ENCODE peak calls at places on chromosomes 16 and 17, in five cellular contexts. One of them, this sample, is unnamed. For H3K9me3, the result is how much of the 10 kb centered on the place peaks cover.

GRCh38 chr17:42365136-42365535 is 23.1 kb downstream of the STAT3 start:
- DNase-seq in astrocyte: peak
- DNase-seq in upper lobe of right lung: no peak
- DNase-seq in HCT116: no peak
- DNase-seq in CD4-positive, CD25-positive, alpha-beta regulatory T cell: no peak
- DNase-seq in this sample: no peak

GRCh38 chr17:81869221-81870154 is 1.6 kb downstream of the ARHGDIA start:
- DNase-seq in upper lobe of right lung: peak
- DNase-seq in HCT116: no peak
- DNase-seq in CD4-positive, CD25-positive, alpha-beta regulatory T cell: peak
- DNase-seq in astrocyte: no peak
- DNase-seq in this sample: no peak

GRCh38 chr16:48101069-48101674 is 54.6 kb downstream of the ABCC12 start:
- DNase-seq in upper lobe of right lung: no peak
- DNase-seq in CD4-positive, CD25-positive, alpha-beta regulatory T cell: peak
- DNase-seq in astrocyte: peak
- DNase-seq in HCT116: no peak
- DNase-seq in this sample: no peak

GRCh38 chr16:28531777-28532744 is 6.7 kb downstream of the NUPR1 start:
- DNase-seq in CD4-positive, CD25-positive, alpha-beta regulatory T cell: no peak
- DNase-seq in upper lobe of right lung: peak
- DNase-seq in HCT116: peak
- DNase-seq in astrocyte: no peak
- DNase-seq in this sample: no peak

GRCh38 chr16:50537533-50538290 is 10.5 kb upstream of the NKD1 start:
- DNase-seq in astrocyte: no peak
- DNase-seq in CD4-positive, CD25-positive, alpha-beta regulatory T cell: no peak
- DNase-seq in HCT116: no peak
- DNase-seq in upper lobe of right lung: no peak
- DNase-seq in this sample: no peak

GRCh38 chr16:89244754-89245153 is 27.3 kb downstream of the ZNF778 start:
- DNase-seq in astrocyte: no peak
- DNase-seq in upper lobe of right lung: peak
- DNase-seq in CD4-positive, CD25-positive, alpha-beta regulatory T cell: no peak
- DNase-seq in HCT116: no peak
- DNase-seq in this sample: no peak

GRCh38 chr16:90077757-90078593 is 844 bp upstream of the PRDM7 start:
- DNase-seq in HCT116: no peak
- DNase-seq in astrocyte: peak
- DNase-seq in CD4-positive, CD25-positive, alpha-beta regulatory T cell: peak
- DNase-seq in upper lobe of right lung: no peak
- DNase-seq in this sample: peak

GRCh38 chr17:40451420-40451819 is 8.2 kb downstream of the IGFBP4 start:
- DNase-seq in CD4-positive, CD25-positive, alpha-beta regulatory T cell: no peak
- DNase-seq in upper lobe of right lung: no peak
- DNase-seq in HCT116: no peak
- DNase-seq in astrocyte: peak
- DNase-seq in this sample: no peak

GRCh38 chr16:3717235-3718018 is at the start of gene TRAP1:
- DNase-seq in CD4-positive, CD25-positive, alpha-beta regulatory T cell: peak
- DNase-seq in HCT116: peak
- DNase-seq in astrocyte: peak
- DNase-seq in upper lobe of right lung: peak
- DNase-seq in this sample: peak

DNA sequence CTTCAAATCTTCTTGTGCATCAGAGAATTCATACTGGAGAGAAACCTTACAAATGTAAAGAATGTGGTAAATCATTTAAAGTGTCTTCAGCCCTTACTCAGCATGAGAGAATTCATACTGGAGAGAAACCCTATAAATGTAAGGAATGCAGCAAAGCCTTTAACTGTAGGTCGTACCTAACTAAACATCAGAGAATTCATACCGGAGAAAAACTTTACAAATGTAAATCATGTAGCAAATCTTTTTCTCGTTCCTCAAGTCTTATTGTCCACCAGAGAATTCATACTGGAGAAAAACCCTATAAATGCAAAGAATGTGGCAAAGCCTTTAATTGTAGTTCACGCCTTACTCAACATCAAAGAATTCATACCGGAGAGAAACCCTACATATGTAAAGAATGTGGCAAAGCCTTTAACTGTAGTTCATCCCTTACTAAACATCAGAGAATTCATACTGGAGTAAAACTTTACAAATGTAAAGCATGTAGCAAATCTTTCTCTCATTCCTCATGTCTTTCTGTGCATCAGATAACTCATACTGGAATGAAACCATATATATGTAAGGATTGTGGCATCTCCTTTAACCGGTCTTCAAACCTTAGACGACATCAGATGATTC is 118.5 kb upstream of the ZNF267 start:
- DNase-seq in CD4-positive, CD25-positive, alpha-beta regulatory T cell: no peak
- DNase-seq in upper lobe of right lung: no peak
- DNase-seq in astrocyte: no peak
- DNase-seq in HCT116: no peak
- DNase-seq in this sample: no peak
- H3K9me3 ChIP-seq in CD4-positive, CD25-positive, alpha-beta regulatory T cell: half or more
- H3K9me3 ChIP-seq in upper lobe of right lung: half or more
- H3K9me3 ChIP-seq in astrocyte: under half
- H3K9me3 ChIP-seq in HCT116: half or more
- H3K9me3 ChIP-seq in this sample: half or more

GRCh38 chr17:57587201-57587870 is 157.8 kb downstream of the CCDC182 start:
- DNase-seq in upper lobe of right lung: no peak
- DNase-seq in CD4-positive, CD25-positive, alpha-beta regulatory T cell: no peak
- DNase-seq in astrocyte: no peak
- DNase-seq in HCT116: no peak
- DNase-seq in this sample: no peak

GRCh38 chr17:57584050-57584551 is 161.0 kb downstream of the CCDC182 start:
- DNase-seq in CD4-positive, CD25-positive, alpha-beta regulatory T cell: no peak
- DNase-seq in astrocyte: no peak
- DNase-seq in HCT116: no peak
- DNase-seq in upper lobe of right lung: no peak
- DNase-seq in this sample: no peak

GRCh38 chr17:57585341-57586098 is 159.6 kb downstream of the CCDC182 start:
- DNase-seq in HCT116: no peak
- DNase-seq in CD4-positive, CD25-positive, alpha-beta regulatory T cell: no peak
- DNase-seq in upper lobe of right lung: no peak
- DNase-seq in astrocyte: no peak
- DNase-seq in this sample: no peak

GRCh38 chr17:57588086-57588485 is 157.0 kb downstream of the CCDC182 start:
- DNase-seq in CD4-positive, CD25-positive, alpha-beta regulatory T cell: no peak
- DNase-seq in upper lobe of right lung: no peak
- DNase-seq in HCT116: no peak
- DNase-seq in astrocyte: no peak
- DNase-seq in this sample: no peak

GRCh38 chr17:57586099-57586702 is 158.9 kb downstream of the CCDC182 start:
- DNase-seq in HCT116: no peak
- DNase-seq in upper lobe of right lung: no peak
- DNase-seq in CD4-positive, CD25-positive, alpha-beta regulatory T cell: no peak
- DNase-seq in astrocyte: no peak
- DNase-seq in this sample: no peak
- H3K9me3 ChIP-seq in HCT116: under half
- H3K9me3 ChIP-seq in upper lobe of right lung: under half
- H3K9me3 ChIP-seq in CD4-positive, CD25-positive, alpha-beta regulatory T cell: under half
- H3K9me3 ChIP-seq in astrocyte: under half
- H3K9me3 ChIP-seq in this sample: under half

DNA sequence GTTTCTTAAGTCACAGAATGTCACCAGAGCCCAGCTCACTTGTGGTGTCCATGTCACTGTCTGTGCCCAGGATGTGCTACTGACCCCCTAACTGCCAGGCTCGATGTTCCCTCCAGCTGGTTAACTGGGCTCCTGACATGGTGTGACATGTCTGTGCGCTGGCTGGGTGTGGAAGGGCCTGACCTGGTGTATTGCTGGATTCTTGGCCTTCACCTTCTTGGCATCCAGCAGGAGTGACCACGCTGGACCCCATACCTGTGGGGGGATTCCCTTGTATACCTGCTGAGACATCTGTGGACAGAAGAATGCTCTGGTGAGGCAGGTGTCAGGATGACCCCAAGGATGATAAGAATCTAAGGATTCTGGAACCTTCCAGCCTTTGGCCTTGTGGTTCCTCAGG is 1690.1 kb downstream of the TP53TG3F start:
- DNase-seq in CD4-positive, CD25-positive, alpha-beta regulatory T cell: no peak
- DNase-seq in upper lobe of right lung: no peak
- DNase-seq in HCT116: no peak
- DNase-seq in astrocyte: no peak
- DNase-seq in this sample: no peak
- H3K9me3 ChIP-seq in CD4-positive, CD25-positive, alpha-beta regulatory T cell: under half
- H3K9me3 ChIP-seq in upper lobe of right lung: under half
- H3K9me3 ChIP-seq in HCT116: under half
- H3K9me3 ChIP-seq in astrocyte: under half
- H3K9me3 ChIP-seq in this sample: under half

GRCh38 chr16:87789437-87790277 is 23.9 kb upstream of the KLHDC4 start:
- DNase-seq in CD4-positive, CD25-positive, alpha-beta regulatory T cell: no peak
- DNase-seq in upper lobe of right lung: no peak
- DNase-seq in astrocyte: peak
- DNase-seq in HCT116: no peak
- DNase-seq in this sample: no peak
- H3K9me3 ChIP-seq in CD4-positive, CD25-positive, alpha-beta regulatory T cell: under half
- H3K9me3 ChIP-seq in upper lobe of right lung: under half
- H3K9me3 ChIP-seq in astrocyte: under half
- H3K9me3 ChIP-seq in HCT116: under half
- H3K9me3 ChIP-seq in this sample: under half

This sample was measured in T-helper 17 cell.